ENCODE peak calls at places on chromosome 20, in seven cellular contexts. U is IMR-90, B is mesendoderm, L is H9, S is mesenchymal stem cell, P is trophoblast cell, T is H1. M is an unnamed sample.

GRCh38 chr20:32638848-32639247 is 34.9 kb downstream of the C20orf203 start:
- DNase-seq in T (no peak), B (no peak), P (no peak), L (no peak), U (no peak), S (no peak), M (no peak)

GRCh38 chr20:6240059-6240458 is 117.2 kb upstream of the FERMT1 start:
- DNase-seq in U (no peak), P (no peak), B (peak; percentile 92), T (no peak), S (no peak), L (no peak), M (no peak)

GRCh38 chr20:25013478-25014380 is 21.2 kb upstream of the APMAP start:
- DNase-seq in P (no peak), B (no peak), L (no peak), T (no peak), S (no peak), U (no peak), M (no peak)

GRCh38 chr20:19909696-19910095 is 107.5 kb upstream of the NAA20 start:
- DNase-seq in S (no peak), L (no peak), T (no peak), U (no peak), P (no peak), B (no peak), M (no peak)

GRCh38 chr20:31712564-31713311 is 9.9 kb downstream of the BCL2L1 start:
- DNase-seq in P (peak; percentile 33), B (peak; percentile 93), T (peak; percentile 55), S (peak; percentile 76), U (peak; percentile 82), L (peak; percentile 83), M (peak; percentile 83)

GRCh38 chr20:42179768-42180167 is 561.6 kb upstream of the CHD6 start:
- DNase-seq in L (peak; percentile 36), B (peak; percentile 59), U (no peak), S (no peak), T (peak; percentile 56), P (no peak), M (peak; percentile 36)

GRCh38 chr20:1566701-1567100 is 9.2 kb upstream of the SIRPD start:
- DNase-seq in P (peak; percentile 41), S (no peak), L (no peak), B (no peak), U (peak; percentile 0), T (no peak), M (no peak)

GRCh38 chr20:6074145-6074561 is 20.3 kb upstream of the LRRN4 start:
- DNase-seq in L (peak; percentile 38), B (peak; percentile 81), P (no peak), T (no peak), U (no peak), S (peak; percentile 38), M (no peak)

GRCh38 chr20:48405909-48406308 is 421.9 kb downstream of the PREX1 start:
- DNase-seq in T (peak; percentile 68), B (peak; percentile 89), L (peak; percentile 82), P (no peak), U (no peak), S (no peak), M (no peak)

GRCh38 chr20:43914697-43915208 is at the start of gene TOX2:
- DNase-seq in U (no peak), S (peak; percentile 55), B (peak; percentile 24), T (peak; percentile 62), P (no peak), L (peak; percentile 56), M (no peak)

GRCh38 chr20:3836132-3836531 is 10.5 kb upstream of the MAVS start:
- DNase-seq in L (no peak), U (no peak), B (no peak), S (no peak), T (no peak), P (no peak), M (no peak)

GRCh38 chr20:42461965-42462593 is 727.6 kb downstream of the PTPRT start:
- DNase-seq in T (no peak), L (no peak), S (no peak), B (no peak), U (no peak), P (no peak), M (no peak)

DNA sequence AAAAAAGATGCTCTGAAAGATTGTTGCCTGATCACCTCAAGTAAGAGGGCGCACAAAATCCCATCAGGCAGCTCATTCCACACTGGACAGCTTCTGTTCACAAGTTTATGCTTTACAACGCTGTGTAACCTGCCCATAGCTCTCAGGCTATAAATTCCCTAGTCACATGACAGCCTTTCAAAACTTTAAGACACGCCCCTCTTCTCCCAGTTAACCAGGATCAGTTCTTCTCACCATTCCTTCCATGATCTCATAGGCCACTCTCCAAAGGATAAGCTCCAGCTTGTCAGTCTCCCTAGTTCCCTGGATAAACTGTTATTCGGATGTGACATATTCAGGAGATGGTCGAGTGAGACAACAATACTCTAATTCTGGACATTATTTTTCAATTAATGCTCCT is 15.0 kb downstream of the ADNP start:
- DNase-seq in U (peak; percentile 61), L (no peak), P (peak; percentile 36), S (peak; percentile 88), B (peak; percentile 83), T (no peak), M (no peak)
- H2BK5ac ChIP-seq in U (no peak overlapping the region), L (no peak overlapping the region), P (no peak overlapping the region), S (no peak overlapping the region), B (no peak overlapping the region), T (no peak overlapping the region), M (no peak overlapping the region)

GRCh38 chr20:61163027-61163426 is 89.0 kb upstream of the CDH4 start:
- DNase-seq in T (no peak), L (no peak), U (no peak), B (no peak), P (no peak), S (no peak), M (no peak)

GRCh38 chr20:61169870-61170269 is 82.2 kb upstream of the CDH4 start:
- DNase-seq in T (no peak), L (no peak), B (no peak), U (no peak), S (no peak), P (no peak), M (no peak)

GRCh38 chr20:61162506-61162905 is 89.6 kb upstream of the CDH4 start:
- DNase-seq in B (no peak), P (no peak), U (no peak), T (no peak), S (no peak), L (no peak), M (no peak)

GRCh38 chr20:61168605-61169004 is 83.5 kb upstream of the CDH4 start:
- DNase-seq in U (no peak), T (no peak), L (no peak), B (no peak), P (no peak), S (no peak), M (no peak)

GRCh38 chr20:61166324-61166723 is 85.7 kb upstream of the CDH4 start:
- DNase-seq in L (no peak), S (peak; percentile 32), U (no peak), T (no peak), P (no peak), B (no peak), M (no peak)
- H2BK5ac ChIP-seq in L (no peak overlapping the region), S (no peak overlapping the region), U (no peak overlapping the region), T (no peak overlapping the region), P (no peak overlapping the region), B (no peak overlapping the region), M (no peak overlapping the region)

DNA sequence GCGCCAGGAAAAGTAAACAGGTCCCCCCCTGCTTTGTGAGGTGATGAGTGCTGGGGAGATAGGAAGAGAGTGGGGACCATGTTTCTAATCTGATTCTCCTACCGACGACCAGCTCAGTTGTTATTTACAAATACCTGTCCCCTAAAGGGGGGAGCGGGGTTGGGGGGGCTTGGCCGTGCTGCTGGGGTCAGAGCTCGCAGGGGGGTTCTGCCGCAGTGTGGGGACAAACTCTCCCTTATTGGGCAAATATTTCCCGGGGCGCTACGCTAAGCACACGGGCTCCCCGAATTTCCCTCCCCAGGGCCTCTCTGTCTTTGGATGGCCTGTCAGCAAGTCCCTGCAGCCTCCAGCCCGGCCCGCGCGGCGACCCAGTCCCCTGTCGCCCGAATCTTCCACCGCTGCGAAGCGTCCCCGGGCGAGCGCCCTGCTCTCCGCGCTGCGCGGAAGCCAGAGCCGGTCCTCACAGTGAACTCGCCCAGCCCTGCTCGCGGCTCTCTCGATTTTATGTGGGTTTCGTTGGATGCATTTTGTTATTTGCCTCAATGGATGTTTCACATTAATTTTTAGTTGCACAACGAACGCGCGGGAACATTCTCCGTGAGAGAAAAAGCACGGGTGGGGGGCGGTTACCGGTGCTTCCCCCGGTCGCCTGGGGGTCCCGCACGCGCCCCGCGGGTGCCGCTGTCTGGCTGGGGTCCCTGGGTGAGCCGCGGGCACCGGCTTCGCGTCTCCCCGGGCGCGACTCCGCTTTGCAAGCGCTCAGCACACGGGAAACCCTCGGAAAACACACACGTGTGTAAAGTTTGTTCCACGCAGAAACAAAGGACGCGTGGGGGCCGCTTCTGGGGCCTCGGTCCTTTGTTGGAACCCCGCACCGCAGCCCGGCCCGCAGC is 1.5 kb upstream of the STX16 start:
- DNase-seq in L (no peak), S (no peak), U (no peak), T (peak; percentile 56), P (no peak), B (no peak), M (peak; percentile 24)
- H2BK5ac ChIP-seq in L (no peak overlapping the region), S (no peak overlapping the region), U (no peak overlapping the region), T (peak overlapping the region; percentile 2), P (peak overlapping the region; percentile 88), B (no peak overlapping the region), M (peak overlapping the region; percentile 88)

DNA sequence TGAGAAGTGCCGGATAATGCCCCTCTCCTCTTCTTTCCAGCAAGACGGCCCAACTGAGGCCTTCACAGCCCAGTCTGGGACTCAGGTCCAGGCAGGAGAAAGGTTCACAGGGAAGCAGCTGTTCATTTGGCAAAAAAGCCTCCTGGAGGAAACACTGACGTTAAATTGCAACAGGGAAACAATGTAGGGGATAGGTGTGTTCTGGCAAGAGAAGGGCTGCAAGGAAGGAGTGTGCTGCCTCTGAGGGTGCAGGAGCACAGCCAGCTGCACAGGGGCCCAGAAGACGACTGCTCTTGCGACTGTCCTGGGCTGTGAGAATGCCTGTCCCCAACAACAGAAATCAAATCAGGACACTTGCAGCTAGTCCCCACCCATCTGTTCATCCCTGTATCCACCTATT is 70.6 kb upstream of the PMEPA1 start:
- DNase-seq in T (no peak), S (no peak), P (no peak), L (no peak), B (no peak), U (no peak), M (no peak)
- H2BK5ac ChIP-seq in T (no peak overlapping the region), S (no peak overlapping the region), P (no peak overlapping the region), L (no peak overlapping the region), B (no peak overlapping the region), U (no peak overlapping the region), M (no peak overlapping the region)

DNA sequence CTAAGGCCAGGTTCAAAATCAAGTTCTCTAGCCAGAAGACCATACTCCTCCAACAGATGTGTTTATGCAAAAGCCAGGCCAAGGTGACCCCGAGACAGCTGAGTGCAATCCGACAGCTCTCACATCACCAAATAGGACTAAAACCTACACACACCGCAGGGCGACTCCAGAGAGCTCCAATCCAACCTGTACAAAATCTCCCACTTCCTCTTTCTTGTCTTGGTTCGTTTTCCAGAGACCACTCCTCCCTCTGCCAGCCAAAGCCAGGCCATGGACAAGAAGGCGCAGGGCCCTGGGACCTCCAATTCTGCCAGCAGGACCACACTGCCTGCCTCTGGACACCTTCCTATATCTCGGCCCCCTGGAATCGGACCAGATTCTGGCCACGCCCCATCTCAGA is 11.5 kb upstream of the NOP56 start:
- DNase-seq in L (no peak), B (no peak), T (no peak), U (no peak), S (no peak), P (no peak), M (no peak)
- H2BK5ac ChIP-seq in L (no peak overlapping the region), B (no peak overlapping the region), T (no peak overlapping the region), U (no peak overlapping the region), S (no peak overlapping the region), P (no peak overlapping the region), M (no peak overlapping the region)

GRCh38 chr20:17665756-17666155 is 16.3 kb downstream of the RRBP1 start:
- DNase-seq in S (no peak), U (no peak), L (no peak), P (no peak), B (peak; percentile 43), T (no peak), M (no peak)
- H2BK5ac ChIP-seq in S (no peak overlapping the region), U (no peak overlapping the region), L (no peak overlapping the region), P (no peak overlapping the region), B (no peak overlapping the region), T (no peak overlapping the region), M (no peak overlapping the region)